ENCODE peak calls at places on chromosome 9, in ten cellular contexts. One of them, this sample, is unnamed.

GRCh38 chr9:12640021-12640587 is 53.1 kb upstream of the TYRP1 start:
- DNase-seq in bronchial epithelial cell: peak; percentile 68
- DNase-seq in stomach: no peak
- DNase-seq in dorsolateral prefrontal cortex: no peak
- DNase-seq in RWPE2: no peak
- DNase-seq in gastrocnemius medialis: no peak
- DNase-seq in PC-3: peak; percentile 57
- DNase-seq in GM12865: peak; percentile 35
- DNase-seq in K562: no peak
- DNase-seq in hepatocyte: peak; percentile 72
- DNase-seq in this sample: peak; percentile 70

GRCh38 chr9:71384343-71384742 is 262.9 kb upstream of the TRPM3 start:
- DNase-seq in bronchial epithelial cell: no peak
- DNase-seq in stomach: no peak
- DNase-seq in dorsolateral prefrontal cortex: no peak
- DNase-seq in RWPE2: no peak
- DNase-seq in gastrocnemius medialis: no peak
- DNase-seq in PC-3: no peak
- DNase-seq in GM12865: no peak
- DNase-seq in K562: no peak
- DNase-seq in hepatocyte: no peak
- DNase-seq in this sample: no peak

GRCh38 chr9:104104407-104104806 is 10.3 kb downstream of the SMC2 start:
- DNase-seq in bronchial epithelial cell: no peak
- DNase-seq in stomach: no peak
- DNase-seq in dorsolateral prefrontal cortex: no peak
- DNase-seq in RWPE2: no peak
- DNase-seq in gastrocnemius medialis: no peak
- DNase-seq in PC-3: no peak
- DNase-seq in GM12865: no peak
- DNase-seq in K562: no peak
- DNase-seq in hepatocyte: no peak
- DNase-seq in this sample: no peak

GRCh38 chr9:97299809-97300414 is 7.5 kb upstream of the CCDC180 start:
- DNase-seq in bronchial epithelial cell: no peak
- DNase-seq in stomach: no peak
- DNase-seq in dorsolateral prefrontal cortex: no peak
- DNase-seq in RWPE2: no peak
- DNase-seq in gastrocnemius medialis: no peak
- DNase-seq in PC-3: no peak
- DNase-seq in GM12865: peak; percentile 79
- DNase-seq in K562: no peak
- DNase-seq in hepatocyte: no peak
- DNase-seq in this sample: no peak

GRCh38 chr9:125495137-125496119 is 211.6 kb downstream of the MAPKAP1 start:
- DNase-seq in bronchial epithelial cell: peak; percentile 68
- DNase-seq in stomach: no peak
- DNase-seq in dorsolateral prefrontal cortex: no peak
- DNase-seq in RWPE2: no peak
- DNase-seq in gastrocnemius medialis: no peak
- DNase-seq in PC-3: peak; percentile 79
- DNase-seq in GM12865: peak; percentile 36
- DNase-seq in K562: no peak
- DNase-seq in hepatocyte: no peak
- DNase-seq in this sample: no peak

GRCh38 chr9:125659954-125660353 is 47.1 kb downstream of the MAPKAP1 start:
- DNase-seq in bronchial epithelial cell: peak; percentile 77
- DNase-seq in stomach: no peak
- DNase-seq in dorsolateral prefrontal cortex: no peak
- DNase-seq in RWPE2: no peak
- DNase-seq in gastrocnemius medialis: no peak
- DNase-seq in PC-3: peak; percentile 1
- DNase-seq in GM12865: peak; percentile 67
- DNase-seq in K562: no peak
- DNase-seq in hepatocyte: no peak
- DNase-seq in this sample: no peak

GRCh38 chr9:129322022-129322621 is 144.1 kb upstream of the IER5L start:
- DNase-seq in bronchial epithelial cell: no peak
- DNase-seq in stomach: no peak
- DNase-seq in dorsolateral prefrontal cortex: peak; percentile 37
- DNase-seq in RWPE2: peak; percentile 57
- DNase-seq in gastrocnemius medialis: no peak
- DNase-seq in PC-3: no peak
- DNase-seq in GM12865: no peak
- DNase-seq in K562: no peak
- DNase-seq in hepatocyte: no peak
- DNase-seq in this sample: no peak

GRCh38 chr9:106878943-106879916 is 16.3 kb downstream of the ZNF462 start:
- DNase-seq in bronchial epithelial cell: peak; percentile 92
- DNase-seq in stomach: no peak
- DNase-seq in dorsolateral prefrontal cortex: peak; percentile 59
- DNase-seq in RWPE2: peak; percentile 86
- DNase-seq in gastrocnemius medialis: peak; percentile 25
- DNase-seq in PC-3: peak; percentile 35
- DNase-seq in GM12865: peak; percentile 16
- DNase-seq in K562: no peak
- DNase-seq in hepatocyte: peak; percentile 78
- DNase-seq in this sample: peak; percentile 98

GRCh38 chr9:100428871-100429654 is 2.1 kb downstream of the MSANTD3 start:
- DNase-seq in bronchial epithelial cell: peak; percentile 100
- DNase-seq in stomach: no peak
- DNase-seq in dorsolateral prefrontal cortex: no peak
- DNase-seq in RWPE2: peak; percentile 67
- DNase-seq in gastrocnemius medialis: no peak
- DNase-seq in PC-3: peak; percentile 96
- DNase-seq in GM12865: peak; percentile 15
- DNase-seq in K562: no peak
- DNase-seq in hepatocyte: peak; percentile 84
- DNase-seq in this sample: peak; percentile 99

GRCh38 chr9:38202335-38202938 is 133.4 kb upstream of the SHB start:
- DNase-seq in bronchial epithelial cell: no peak
- DNase-seq in stomach: no peak
- DNase-seq in dorsolateral prefrontal cortex: no peak
- DNase-seq in RWPE2: no peak
- DNase-seq in gastrocnemius medialis: no peak
- DNase-seq in PC-3: no peak
- DNase-seq in GM12865: no peak
- DNase-seq in K562: no peak
- DNase-seq in hepatocyte: no peak
- DNase-seq in this sample: no peak

GRCh38 chr9:132770775-132771310 is 100.6 kb downstream of the GTF3C4 start:
- DNase-seq in bronchial epithelial cell: no peak
- DNase-seq in stomach: no peak
- DNase-seq in dorsolateral prefrontal cortex: no peak
- DNase-seq in RWPE2: no peak
- DNase-seq in gastrocnemius medialis: no peak
- DNase-seq in PC-3: no peak
- DNase-seq in GM12865: peak; percentile 11
- DNase-seq in K562: no peak
- DNase-seq in hepatocyte: no peak
- DNase-seq in this sample: no peak

GRCh38 chr9:132774886-132775285 is 103.2 kb downstream of the AK8 start:
- DNase-seq in bronchial epithelial cell: no peak
- DNase-seq in stomach: no peak
- DNase-seq in dorsolateral prefrontal cortex: no peak
- DNase-seq in RWPE2: no peak
- DNase-seq in gastrocnemius medialis: no peak
- DNase-seq in PC-3: no peak
- DNase-seq in GM12865: no peak
- DNase-seq in K562: no peak
- DNase-seq in hepatocyte: no peak
- DNase-seq in this sample: no peak

GRCh38 chr9:132773093-132773492 is 102.8 kb downstream of the GTF3C4 start:
- DNase-seq in bronchial epithelial cell: no peak
- DNase-seq in stomach: no peak
- DNase-seq in dorsolateral prefrontal cortex: no peak
- DNase-seq in RWPE2: no peak
- DNase-seq in gastrocnemius medialis: no peak
- DNase-seq in PC-3: no peak
- DNase-seq in GM12865: no peak
- DNase-seq in K562: no peak
- DNase-seq in hepatocyte: no peak
- DNase-seq in this sample: no peak

GRCh38 chr9:132776268-132776667 is 101.8 kb downstream of the AK8 start:
- DNase-seq in bronchial epithelial cell: no peak
- DNase-seq in stomach: no peak
- DNase-seq in dorsolateral prefrontal cortex: no peak
- DNase-seq in RWPE2: no peak
- DNase-seq in gastrocnemius medialis: no peak
- DNase-seq in PC-3: no peak
- DNase-seq in GM12865: no peak
- DNase-seq in K562: no peak
- DNase-seq in hepatocyte: no peak
- DNase-seq in this sample: no peak

GRCh38 chr9:132773764-132774339 is 103.6 kb downstream of the GTF3C4 start:
- DNase-seq in bronchial epithelial cell: no peak
- DNase-seq in stomach: no peak
- DNase-seq in dorsolateral prefrontal cortex: no peak
- DNase-seq in RWPE2: no peak
- DNase-seq in gastrocnemius medialis: no peak
- DNase-seq in PC-3: no peak
- DNase-seq in GM12865: no peak
- DNase-seq in K562: no peak
- DNase-seq in hepatocyte: no peak
- DNase-seq in this sample: no peak
- H3K4me3 ChIP-seq in bronchial epithelial cell: no peak overlapping the region
- H3K4me3 ChIP-seq in stomach: no peak overlapping the region
- H3K4me3 ChIP-seq in dorsolateral prefrontal cortex: no peak overlapping the region
- H3K4me3 ChIP-seq in RWPE2: no peak overlapping the region
- H3K4me3 ChIP-seq in gastrocnemius medialis: no peak overlapping the region
- H3K4me3 ChIP-seq in PC-3: no peak overlapping the region
- H3K4me3 ChIP-seq in GM12865: no peak overlapping the region
- H3K4me3 ChIP-seq in K562: no peak overlapping the region
- H3K4me3 ChIP-seq in hepatocyte: no peak overlapping the region
- H3K4me3 ChIP-seq in this sample: no peak overlapping the region

GRCh38 chr9:3509926-3510325 is 15.9 kb downstream of the RFX3 start:
- DNase-seq in bronchial epithelial cell: no peak
- DNase-seq in stomach: no peak
- DNase-seq in dorsolateral prefrontal cortex: no peak
- DNase-seq in RWPE2: no peak
- DNase-seq in gastrocnemius medialis: no peak
- DNase-seq in PC-3: no peak
- DNase-seq in GM12865: no peak
- DNase-seq in K562: no peak
- DNase-seq in hepatocyte: no peak
- DNase-seq in this sample: peak; percentile 8

GRCh38 chr9:3514786-3515185 is 11.0 kb downstream of the RFX3 start:
- DNase-seq in bronchial epithelial cell: no peak
- DNase-seq in stomach: no peak
- DNase-seq in dorsolateral prefrontal cortex: no peak
- DNase-seq in RWPE2: no peak
- DNase-seq in gastrocnemius medialis: no peak
- DNase-seq in PC-3: no peak
- DNase-seq in GM12865: no peak
- DNase-seq in K562: no peak
- DNase-seq in hepatocyte: no peak
- DNase-seq in this sample: no peak

GRCh38 chr9:3511537-3511936 is 14.3 kb downstream of the RFX3 start:
- DNase-seq in bronchial epithelial cell: no peak
- DNase-seq in stomach: no peak
- DNase-seq in dorsolateral prefrontal cortex: no peak
- DNase-seq in RWPE2: no peak
- DNase-seq in gastrocnemius medialis: no peak
- DNase-seq in PC-3: no peak
- DNase-seq in GM12865: no peak
- DNase-seq in K562: no peak
- DNase-seq in hepatocyte: no peak
- DNase-seq in this sample: peak; percentile 2

GRCh38 chr9:3510796-3511195 is 15.0 kb downstream of the RFX3 start:
- DNase-seq in bronchial epithelial cell: no peak
- DNase-seq in stomach: no peak
- DNase-seq in dorsolateral prefrontal cortex: no peak
- DNase-seq in RWPE2: no peak
- DNase-seq in gastrocnemius medialis: no peak
- DNase-seq in PC-3: no peak
- DNase-seq in GM12865: no peak
- DNase-seq in K562: no peak
- DNase-seq in hepatocyte: no peak
- DNase-seq in this sample: no peak

GRCh38 chr9:3513265-3513818 is 12.5 kb downstream of the RFX3 start:
- DNase-seq in bronchial epithelial cell: no peak
- DNase-seq in stomach: no peak
- DNase-seq in dorsolateral prefrontal cortex: no peak
- DNase-seq in RWPE2: no peak
- DNase-seq in gastrocnemius medialis: no peak
- DNase-seq in PC-3: no peak
- DNase-seq in GM12865: no peak
- DNase-seq in K562: no peak
- DNase-seq in hepatocyte: no peak
- DNase-seq in this sample: no peak
- TF ChIP-seq CTCF in bronchial epithelial cell: no peak
- TF ChIP-seq CTCF in stomach: no peak
- TF ChIP-seq CTCF in dorsolateral prefrontal cortex: no peak
- TF ChIP-seq CTCF in RWPE2: peak; percentile 59
- TF ChIP-seq CTCF in gastrocnemius medialis: no peak
- TF ChIP-seq CTCF in PC-3: no peak
- TF ChIP-seq CTCF in GM12865: no peak
- TF ChIP-seq CTCF in K562: no peak
- TF ChIP-seq CTCF in hepatocyte: no peak
- TF ChIP-seq CTCF in this sample: no peak

GRCh38 chr9:134643306-134643705 is 1.7 kb downstream of the COL5A1 start:
- DNase-seq in bronchial epithelial cell: no peak
- DNase-seq in stomach: no peak
- DNase-seq in dorsolateral prefrontal cortex: no peak
- DNase-seq in RWPE2: no peak
- DNase-seq in gastrocnemius medialis: no peak
- DNase-seq in PC-3: peak; percentile 13
- DNase-seq in GM12865: no peak
- DNase-seq in K562: no peak
- DNase-seq in hepatocyte: no peak
- DNase-seq in this sample: peak; percentile 57
- H3K4me3 ChIP-seq in bronchial epithelial cell: peak overlapping the region; percentile 11
- H3K4me3 ChIP-seq in stomach: peak overlapping the region; percentile 77
- H3K4me3 ChIP-seq in dorsolateral prefrontal cortex: no peak overlapping the region
- H3K4me3 ChIP-seq in RWPE2: peak overlapping the region; percentile 65
- H3K4me3 ChIP-seq in gastrocnemius medialis: peak overlapping the region; percentile 47
- H3K4me3 ChIP-seq in PC-3: peak overlapping the region; percentile 69
- H3K4me3 ChIP-seq in GM12865: no peak overlapping the region
- H3K4me3 ChIP-seq in K562: no peak overlapping the region
- H3K4me3 ChIP-seq in hepatocyte: peak overlapping the region; percentile 80
- H3K4me3 ChIP-seq in this sample: peak overlapping the region; percentile 80

DNA sequence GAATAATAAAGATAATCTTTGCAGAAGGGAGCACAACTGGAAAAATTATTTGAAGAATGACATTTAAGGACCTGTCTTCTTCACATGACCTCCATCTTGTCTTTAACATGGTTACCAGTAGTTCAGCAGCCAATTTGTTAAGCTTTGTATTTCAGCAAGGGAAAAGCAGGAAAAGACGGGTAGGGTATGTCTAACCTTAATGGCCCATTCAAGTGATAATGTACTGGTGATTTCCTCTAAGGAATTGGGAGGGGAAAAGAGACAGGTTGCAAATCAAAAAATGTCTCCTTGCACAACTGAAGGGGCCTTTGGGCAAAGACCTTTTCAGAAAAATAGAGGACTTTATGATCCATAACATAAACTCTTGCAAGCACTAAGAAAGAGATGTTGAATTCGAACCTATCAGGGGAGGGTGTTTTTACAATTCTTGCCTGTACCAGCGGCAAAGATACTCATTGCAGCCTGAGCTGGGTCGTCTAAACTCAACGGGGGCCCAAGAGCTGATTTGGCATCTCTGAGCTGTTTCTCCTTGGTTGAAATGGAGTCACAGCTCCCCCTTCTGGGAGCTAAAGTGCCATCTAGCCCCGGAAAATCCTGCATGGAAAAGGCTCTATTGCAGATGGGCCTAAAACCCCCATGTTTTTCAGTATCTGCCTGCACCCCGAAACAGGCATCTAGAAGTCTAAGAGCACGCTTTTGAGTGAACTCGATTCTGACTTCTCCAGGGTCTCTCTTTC is 3.8 kb downstream of the BRINP1 start:
- DNase-seq in bronchial epithelial cell: peak; percentile 15
- DNase-seq in stomach: no peak
- DNase-seq in dorsolateral prefrontal cortex: peak; percentile 63
- DNase-seq in RWPE2: no peak
- DNase-seq in gastrocnemius medialis: no peak
- DNase-seq in PC-3: peak; percentile 4
- DNase-seq in GM12865: peak; percentile 26
- DNase-seq in K562: peak; percentile 11
- DNase-seq in hepatocyte: peak; percentile 72
- DNase-seq in this sample: peak; percentile 16
- TF ChIP-seq CTCF in bronchial epithelial cell: peak; percentile 66
- TF ChIP-seq CTCF in stomach: no peak
- TF ChIP-seq CTCF in dorsolateral prefrontal cortex: peak; percentile 70
- TF ChIP-seq CTCF in RWPE2: peak; percentile 49
- TF ChIP-seq CTCF in gastrocnemius medialis: no peak
- TF ChIP-seq CTCF in PC-3: peak; percentile 37
- TF ChIP-seq CTCF in GM12865: peak; percentile 47
- TF ChIP-seq CTCF in K562: peak; percentile 35
- TF ChIP-seq CTCF in hepatocyte: peak; percentile 71
- TF ChIP-seq CTCF in this sample: peak; percentile 53